ENCODE peak calls at places on chromosomes 6 and 20, in eight cellular contexts. One of them, this sample, is unnamed.

GRCh38 chr6:97958143-97958542 is 675.1 kb upstream of the MMS22L start:
- DNase-seq in neural progenitor cell: peak
- DNase-seq in choroid plexus epithelial cell: no peak
- DNase-seq in tibial nerve: no peak
- DNase-seq in cardiac fibroblast: peak
- DNase-seq in fibroblast of pulmonary artery: peak
- DNase-seq in hepatocyte: peak
- DNase-seq in H1: peak
- DNase-seq in this sample: no peak

GRCh38 chr6:163867518-163868292 is 453.2 kb downstream of the QKI start:
- DNase-seq in fibroblast of pulmonary artery: no peak
- DNase-seq in neural progenitor cell: peak
- DNase-seq in choroid plexus epithelial cell: no peak
- DNase-seq in cardiac fibroblast: no peak
- DNase-seq in H1: no peak
- DNase-seq in tibial nerve: no peak
- DNase-seq in hepatocyte: no peak
- DNase-seq in this sample: no peak

GRCh38 chr20:1301031-1301529 is 27.9 kb downstream of the SDCBP2 start:
- DNase-seq in neural progenitor cell: peak
- DNase-seq in tibial nerve: no peak
- DNase-seq in hepatocyte: no peak
- DNase-seq in choroid plexus epithelial cell: peak
- DNase-seq in fibroblast of pulmonary artery: peak
- DNase-seq in cardiac fibroblast: peak
- DNase-seq in H1: no peak
- DNase-seq in this sample: no peak

GRCh38 chr20:19812696-19813095 is 54.6 kb downstream of the RIN2 start:
- DNase-seq in fibroblast of pulmonary artery: no peak
- DNase-seq in neural progenitor cell: no peak
- DNase-seq in tibial nerve: no peak
- DNase-seq in hepatocyte: no peak
- DNase-seq in choroid plexus epithelial cell: no peak
- DNase-seq in cardiac fibroblast: no peak
- DNase-seq in H1: no peak
- DNase-seq in this sample: no peak

GRCh38 chr6:82396964-82397761 is 33.5 kb downstream of the TPBG start:
- DNase-seq in tibial nerve: no peak
- DNase-seq in fibroblast of pulmonary artery: peak
- DNase-seq in hepatocyte: no peak
- DNase-seq in cardiac fibroblast: peak
- DNase-seq in H1: no peak
- DNase-seq in neural progenitor cell: no peak
- DNase-seq in choroid plexus epithelial cell: peak
- DNase-seq in this sample: no peak

GRCh38 chr6:75551367-75551952 is 50.2 kb upstream of the SENP6 start:
- DNase-seq in neural progenitor cell: no peak
- DNase-seq in tibial nerve: no peak
- DNase-seq in H1: no peak
- DNase-seq in cardiac fibroblast: no peak
- DNase-seq in hepatocyte: no peak
- DNase-seq in choroid plexus epithelial cell: no peak
- DNase-seq in fibroblast of pulmonary artery: no peak
- DNase-seq in this sample: no peak

GRCh38 chr6:116096979-116097816 is 3.5 kb upstream of the NT5DC1 start:
- DNase-seq in tibial nerve: no peak
- DNase-seq in cardiac fibroblast: peak
- DNase-seq in hepatocyte: no peak
- DNase-seq in fibroblast of pulmonary artery: peak
- DNase-seq in choroid plexus epithelial cell: peak
- DNase-seq in neural progenitor cell: no peak
- DNase-seq in H1: no peak
- DNase-seq in this sample: no peak

GRCh38 chr20:58907481-58908137 is 55.1 kb downstream of the GNAS start:
- DNase-seq in hepatocyte: peak
- DNase-seq in cardiac fibroblast: peak
- DNase-seq in fibroblast of pulmonary artery: peak
- DNase-seq in H1: no peak
- DNase-seq in neural progenitor cell: no peak
- DNase-seq in choroid plexus epithelial cell: peak
- DNase-seq in tibial nerve: peak
- DNase-seq in this sample: no peak

GRCh38 chr20:40508821-40509220 is 180.2 kb downstream of the MAFB start:
- DNase-seq in neural progenitor cell: no peak
- DNase-seq in cardiac fibroblast: no peak
- DNase-seq in hepatocyte: no peak
- DNase-seq in choroid plexus epithelial cell: no peak
- DNase-seq in tibial nerve: no peak
- DNase-seq in H1: no peak
- DNase-seq in fibroblast of pulmonary artery: no peak
- DNase-seq in this sample: no peak

GRCh38 chr6:136553166-136553787 is 3.1 kb upstream of the MAP7 start:
- DNase-seq in hepatocyte: no peak
- DNase-seq in choroid plexus epithelial cell: no peak
- DNase-seq in tibial nerve: no peak
- DNase-seq in fibroblast of pulmonary artery: no peak
- DNase-seq in H1: no peak
- DNase-seq in cardiac fibroblast: no peak
- DNase-seq in neural progenitor cell: no peak
- DNase-seq in this sample: no peak

GRCh38 chr6:18324708-18325047 is 60.3 kb upstream of the DEK start:
- DNase-seq in neural progenitor cell: no peak
- DNase-seq in H1: no peak
- DNase-seq in tibial nerve: no peak
- DNase-seq in choroid plexus epithelial cell: no peak
- DNase-seq in fibroblast of pulmonary artery: no peak
- DNase-seq in hepatocyte: no peak
- DNase-seq in cardiac fibroblast: no peak
- DNase-seq in this sample: no peak

GRCh38 chr6:35729722-35730121 is 7.1 kb upstream of the ARMC12 start:
- DNase-seq in tibial nerve: no peak
- DNase-seq in H1: no peak
- DNase-seq in choroid plexus epithelial cell: peak
- DNase-seq in fibroblast of pulmonary artery: no peak
- DNase-seq in hepatocyte: no peak
- DNase-seq in neural progenitor cell: no peak
- DNase-seq in cardiac fibroblast: no peak
- DNase-seq in this sample: no peak

GRCh38 chr20:41304413-41305079 is 13.0 kb downstream of the ZHX3 start:
- DNase-seq in choroid plexus epithelial cell: no peak
- DNase-seq in neural progenitor cell: no peak
- DNase-seq in H1: no peak
- DNase-seq in tibial nerve: no peak
- DNase-seq in fibroblast of pulmonary artery: peak
- DNase-seq in hepatocyte: no peak
- DNase-seq in cardiac fibroblast: no peak
- DNase-seq in this sample: no peak

DNA sequence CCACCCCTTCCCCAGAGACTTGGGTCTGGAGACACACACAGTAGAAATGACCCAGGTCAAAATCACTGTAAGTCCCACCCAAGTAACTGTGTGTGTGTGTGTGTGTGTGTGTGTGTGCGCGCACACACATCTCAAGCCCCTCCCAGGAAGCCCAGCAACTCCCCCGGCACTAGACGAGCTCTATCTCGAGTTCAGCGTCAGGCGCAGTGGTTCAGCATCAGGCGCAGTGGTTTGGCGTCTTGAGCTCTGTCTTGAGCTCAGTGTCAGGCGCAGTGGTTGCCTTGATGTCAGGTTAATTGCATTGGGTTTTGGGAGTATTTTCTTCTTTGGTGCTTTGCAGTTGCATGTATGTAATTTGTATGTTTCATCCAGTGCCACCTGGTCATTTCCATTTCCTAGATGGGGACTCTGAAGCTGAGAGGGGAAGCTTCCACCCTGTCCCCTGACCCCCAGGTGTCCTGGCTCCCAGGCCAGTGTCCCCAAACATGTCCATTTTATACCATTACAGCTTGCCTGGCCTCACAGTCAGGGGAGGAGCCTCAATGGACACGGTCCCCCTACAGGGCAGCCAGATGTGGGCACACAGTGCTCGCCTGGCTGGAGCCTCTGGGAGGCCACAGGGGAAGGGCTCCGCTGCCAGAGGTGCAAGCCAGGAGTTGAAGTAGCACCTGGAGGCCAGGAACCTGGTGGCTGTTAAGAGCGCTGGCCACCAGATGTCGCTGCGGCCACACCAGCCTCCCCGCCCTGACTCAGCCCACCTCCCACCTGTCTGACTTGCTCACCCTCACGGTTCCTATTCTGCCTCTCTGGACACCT is 107.8 kb downstream of the SULF2 start:
- DNase-seq in tibial nerve: no peak
- DNase-seq in choroid plexus epithelial cell: peak
- DNase-seq in fibroblast of pulmonary artery: peak
- DNase-seq in neural progenitor cell: peak
- DNase-seq in hepatocyte: peak
- DNase-seq in cardiac fibroblast: peak
- DNase-seq in H1: peak
- DNase-seq in this sample: peak
- TF ChIP-seq CTCF in tibial nerve: peak
- TF ChIP-seq CTCF in choroid plexus epithelial cell: peak
- TF ChIP-seq CTCF in fibroblast of pulmonary artery: peak
- TF ChIP-seq CTCF in neural progenitor cell: peak
- TF ChIP-seq CTCF in hepatocyte: peak
- TF ChIP-seq CTCF in cardiac fibroblast: peak
- TF ChIP-seq CTCF in H1: peak
- TF ChIP-seq CTCF in this sample: peak

DNA sequence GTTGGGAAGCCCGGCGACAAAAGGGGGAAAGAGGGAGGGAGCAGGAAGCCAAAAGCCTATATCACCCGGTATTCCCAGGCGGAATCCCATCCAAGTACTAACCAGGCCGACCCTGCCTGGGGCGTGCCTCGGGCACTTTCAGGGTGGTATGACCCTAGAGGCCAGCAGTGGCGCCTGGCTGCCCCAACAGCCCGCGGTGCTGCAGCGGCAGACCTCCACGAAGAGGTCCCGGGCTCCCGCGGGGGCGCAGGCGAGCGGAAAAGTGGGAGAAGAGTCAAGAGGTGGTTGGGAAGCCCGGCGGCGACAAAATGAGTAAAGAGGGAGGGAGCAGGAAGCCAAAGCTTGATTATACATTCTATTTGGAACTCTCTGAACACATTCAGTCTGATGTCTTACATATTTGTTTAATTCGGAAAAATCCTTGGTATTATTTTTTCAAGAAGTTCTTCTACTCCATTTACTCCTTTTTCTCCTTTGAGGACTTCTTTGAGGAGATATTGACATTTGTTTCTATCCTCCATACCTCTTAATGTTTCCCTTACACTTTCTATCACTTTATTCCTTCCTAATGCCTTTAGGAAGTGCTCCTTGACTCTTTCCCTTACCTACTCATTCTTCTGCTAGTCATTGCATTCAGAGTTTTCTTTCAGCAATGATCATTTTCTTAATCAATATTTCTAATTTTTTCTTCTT is 11.5 kb downstream of the TREML4 start:
- DNase-seq in hepatocyte: no peak
- DNase-seq in H1: no peak
- DNase-seq in cardiac fibroblast: no peak
- DNase-seq in neural progenitor cell: peak
- DNase-seq in fibroblast of pulmonary artery: no peak
- DNase-seq in tibial nerve: no peak
- DNase-seq in choroid plexus epithelial cell: no peak
- DNase-seq in this sample: no peak
- TF ChIP-seq CTCF in hepatocyte: no peak
- TF ChIP-seq CTCF in H1: peak
- TF ChIP-seq CTCF in cardiac fibroblast: no peak
- TF ChIP-seq CTCF in neural progenitor cell: peak
- TF ChIP-seq CTCF in fibroblast of pulmonary artery: no peak
- TF ChIP-seq CTCF in tibial nerve: no peak
- TF ChIP-seq CTCF in choroid plexus epithelial cell: no peak
- TF ChIP-seq CTCF in this sample: no peak

GRCh38 chr6:15953152-15953880 is 175.6 kb upstream of the MYLIP start:
- DNase-seq in hepatocyte: no peak
- DNase-seq in H1: no peak
- DNase-seq in neural progenitor cell: no peak
- DNase-seq in choroid plexus epithelial cell: peak
- DNase-seq in cardiac fibroblast: peak
- DNase-seq in fibroblast of pulmonary artery: peak
- DNase-seq in tibial nerve: no peak
- DNase-seq in this sample: no peak

GRCh38 chr6:15950962-15951569 is 177.8 kb upstream of the MYLIP start:
- DNase-seq in tibial nerve: no peak
- DNase-seq in hepatocyte: no peak
- DNase-seq in neural progenitor cell: no peak
- DNase-seq in H1: no peak
- DNase-seq in cardiac fibroblast: no peak
- DNase-seq in fibroblast of pulmonary artery: no peak
- DNase-seq in choroid plexus epithelial cell: no peak
- DNase-seq in this sample: no peak

GRCh38 chr6:15955484-15955883 is 173.4 kb upstream of the MYLIP start:
- DNase-seq in choroid plexus epithelial cell: no peak
- DNase-seq in tibial nerve: no peak
- DNase-seq in H1: no peak
- DNase-seq in fibroblast of pulmonary artery: no peak
- DNase-seq in hepatocyte: no peak
- DNase-seq in neural progenitor cell: no peak
- DNase-seq in cardiac fibroblast: no peak
- DNase-seq in this sample: no peak

GRCh38 chr6:15948930-15949900 is 179.7 kb upstream of the MYLIP start:
- DNase-seq in neural progenitor cell: no peak
- DNase-seq in tibial nerve: no peak
- DNase-seq in choroid plexus epithelial cell: peak
- DNase-seq in cardiac fibroblast: peak
- DNase-seq in hepatocyte: peak
- DNase-seq in fibroblast of pulmonary artery: peak
- DNase-seq in H1: no peak
- DNase-seq in this sample: no peak

GRCh38 chr6:15952231-15953151 is 176.4 kb upstream of the MYLIP start:
- DNase-seq in cardiac fibroblast: no peak
- DNase-seq in neural progenitor cell: no peak
- DNase-seq in fibroblast of pulmonary artery: no peak
- DNase-seq in tibial nerve: no peak
- DNase-seq in hepatocyte: no peak
- DNase-seq in H1: no peak
- DNase-seq in choroid plexus epithelial cell: peak
- DNase-seq in this sample: no peak
- TF ChIP-seq CTCF in cardiac fibroblast: no peak
- TF ChIP-seq CTCF in neural progenitor cell: no peak
- TF ChIP-seq CTCF in fibroblast of pulmonary artery: no peak
- TF ChIP-seq CTCF in tibial nerve: no peak
- TF ChIP-seq CTCF in hepatocyte: no peak
- TF ChIP-seq CTCF in H1: no peak
- TF ChIP-seq CTCF in choroid plexus epithelial cell: peak
- TF ChIP-seq CTCF in this sample: no peak

DNA sequence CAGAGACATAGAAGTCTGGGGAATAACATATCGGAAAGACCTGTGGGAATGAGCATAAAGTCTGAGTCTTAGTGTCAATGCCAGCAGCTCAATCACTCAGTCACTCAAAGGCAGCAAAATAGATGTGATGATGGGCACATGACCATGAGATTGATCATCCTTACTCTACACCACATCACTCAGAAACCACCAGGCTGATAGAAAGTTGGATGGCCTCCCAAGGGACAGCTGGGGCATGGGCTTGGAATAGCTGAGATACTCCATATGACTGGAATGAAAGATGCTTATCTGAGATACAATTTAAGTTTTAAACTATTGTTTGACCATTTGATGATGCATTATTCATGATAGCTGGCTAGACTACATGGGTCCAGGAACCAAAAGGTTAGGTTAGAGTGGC is 80.9 kb upstream of the F13A1 start:
- DNase-seq in fibroblast of pulmonary artery: no peak
- DNase-seq in hepatocyte: no peak
- DNase-seq in tibial nerve: no peak
- DNase-seq in H1: no peak
- DNase-seq in choroid plexus epithelial cell: no peak
- DNase-seq in cardiac fibroblast: no peak
- DNase-seq in neural progenitor cell: no peak
- DNase-seq in this sample: no peak
- TF ChIP-seq CTCF in fibroblast of pulmonary artery: no peak
- TF ChIP-seq CTCF in hepatocyte: no peak
- TF ChIP-seq CTCF in tibial nerve: no peak
- TF ChIP-seq CTCF in H1: no peak
- TF ChIP-seq CTCF in choroid plexus epithelial cell: no peak
- TF ChIP-seq CTCF in cardiac fibroblast: no peak
- TF ChIP-seq CTCF in neural progenitor cell: no peak
- TF ChIP-seq CTCF in this sample: no peak

This sample was measured in D721Med.